ENCODE peak calls at places on chromosomes 3 and 15, in four cellular contexts. Q, A, W and J are unnamed samples.

GRCh38 chr3:191360620-191361019 is 30.3 kb upstream of the UTS2B start:
- DNase-seq in Q (no peak), A (no peak), W (no peak), J (no peak)

GRCh38 chr3:42094992-42095391 is 3.8 kb downstream of the TRAK1 start:
- DNase-seq in Q (no peak), A (no peak), W (no peak), J (no peak)

GRCh38 chr15:42194502-42194901 is 13.6 kb downstream of the VPS39 start:
- DNase-seq in Q (peak), A (no peak), W (no peak), J (peak)

GRCh38 chr3:104437891-104438290 is 928.8 kb upstream of the ALCAM start:
- DNase-seq in Q (peak), A (no peak), W (no peak), J (no peak)

GRCh38 chr3:173913397-173913796 is 515.9 kb downstream of the NLGN1 start:
- DNase-seq in Q (peak), A (no peak), W (no peak), J (peak)

GRCh38 chr3:47780727-47781325 is 867 bp downstream of the SMARCC1 start:
- DNase-seq in Q (peak), A (no peak), W (no peak), J (no peak)

GRCh38 chr15:65804252-65804931 is 12.3 kb upstream of the DENND4A start:
- DNase-seq in Q (peak), A (no peak), W (no peak), J (peak)

GRCh38 chr3:65878831-65879230 is 159.9 kb downstream of the MAGI1 start:
- DNase-seq in Q (no peak), A (no peak), W (no peak), J (no peak)

GRCh38 chr15:80343610-80344009 is 60.6 kb upstream of the ARNT2 start:
- DNase-seq in Q (peak), A (no peak), W (no peak), J (no peak)

GRCh38 chr15:99965376-99965775 is 232.1 kb upstream of the LYSMD4 start:
- DNase-seq in Q (no peak), A (no peak), W (no peak), J (no peak)

GRCh38 chr3:156511987-156512677 is 42.8 kb downstream of the SSR3 start:
- DNase-seq in Q (no peak), A (no peak), W (no peak), J (no peak)

GRCh38 chr3:64867204-64867603 is 179.4 kb upstream of the ADAMTS9 start:
- DNase-seq in Q (no peak), A (no peak), W (no peak), J (no peak)

GRCh38 chr15:48143856-48144255 is 23.1 kb downstream of the SLC24A5 start:
- DNase-seq in Q (no peak), A (no peak), W (no peak), J (peak)

GRCh38 chr3:9349321-9350117 is 13.3 kb upstream of the THUMPD3 start:
- DNase-seq in Q (peak), A (no peak), W (no peak), J (peak)

GRCh38 chr3:146165370-146165769 is 4.4 kb upstream of the PLOD2 start:
- DNase-seq in Q (peak), A (no peak), W (no peak), J (no peak)

GRCh38 chr3:27326211-27326948 is 42.8 kb downstream of the NEK10 start:
- DNase-seq in Q (peak), A (no peak), W (no peak), J (peak)

GRCh38 chr15:45539680-45540079 is 17.1 kb upstream of the SLC30A4 start:
- DNase-seq in Q (no peak), A (no peak), W (no peak), J (no peak)

GRCh38 chr3:69201658-69202057 is 79.3 kb upstream of the LMOD3 start:
- DNase-seq in Q (no peak), A (no peak), W (no peak), J (no peak)